ENCODE peak calls at places on chromosome 15, in six cellular contexts. R, W, L, B, E and T are unnamed samples.
A peak's percentile ranks its signal among the peaks of the same experiment; 100 is the strongest.

GRCh38 chr15:37086521-37086920 is 13.8 kb downstream of the MEIS2 start:
- DNase-seq in R (no peak), W (no peak), L (no peak), B (no peak), E (no peak), T (no peak)

GRCh38 chr15:71103102-71103676 is 12.1 kb upstream of the THSD4 start:
- DNase-seq in R (no peak), W (no peak), L (no peak), B (no peak), E (peak; percentile 53), T (no peak)

GRCh38 chr15:101498731-101499480 is 9.4 kb upstream of the PCSK6 start:
- DNase-seq in R (no peak), W (no peak), L (no peak), B (peak; percentile 35), E (no peak), T (no peak)

GRCh38 chr15:58115692-58116091 is 22.5 kb upstream of the AQP9 start:
- DNase-seq in R (no peak), W (no peak), L (no peak), B (no peak), E (peak; percentile 45), T (no peak)

GRCh38 chr15:81189583-81190283 is 6.9 kb upstream of the IL16 start:
- DNase-seq in R (peak; percentile 89), W (no peak), L (no peak), B (peak; percentile 77), E (no peak), T (no peak)

GRCh38 chr15:94287794-94288246 is 56.5 kb downstream of the MCTP2 start:
- DNase-seq in R (no peak), W (no peak), L (no peak), B (no peak), E (no peak), T (peak; percentile 84)

GRCh38 chr15:79863886-79864285 is 32.9 kb downstream of the MTHFS start:
- DNase-seq in R (no peak), W (no peak), L (no peak), B (no peak), E (peak; percentile 58), T (no peak)

GRCh38 chr15:63892794-63893441 is 59.2 kb upstream of the HERC1 start:
- DNase-seq in R (peak; percentile 71), W (no peak), L (peak; percentile 6), B (no peak), E (no peak), T (peak; percentile 88)